ENCODE peak calls at places on chromosomes 12 and 14, in ten cellular contexts. Y is GM12865; I is AG04450; Z is CD8-positive, alpha-beta T cell; C is neural crest cell; X is OCI-LY7; J is fibroblast of mammary gland; E is PC-3; R is lower leg skin; P is AG09309. M is an unnamed sample.

GRCh38 chr12:989751-990278 is 1.2 kb upstream of the ERC1 start:
- DNase-seq in Y (no peak), I (no peak), Z (no peak), C (no peak), X (peak), J (peak), E (peak), R (no peak), P (peak), M (no peak)

GRCh38 chr14:50816419-50817047 is 14.4 kb downstream of the NIN start:
- DNase-seq in Y (no peak), I (no peak), Z (no peak), C (no peak), X (no peak), J (peak), E (no peak), R (no peak), P (no peak), M (no peak)

GRCh38 chr12:19915392-19916192 is 452.7 kb upstream of the PDE3A start:
- DNase-seq in Y (peak), I (no peak), Z (no peak), C (no peak), X (no peak), J (peak), E (peak), R (no peak), P (peak), M (no peak)

GRCh38 chr12:106747973-106748436 is 26.5 kb upstream of the RIC8B start:
- DNase-seq in Y (peak), I (no peak), Z (peak), C (no peak), X (no peak), J (no peak), E (no peak), R (no peak), P (no peak), M (no peak)

GRCh38 chr14:58362798-58363412 is 32.8 kb upstream of the TOMM20L start:
- DNase-seq in Y (peak), I (no peak), Z (no peak), C (no peak), X (peak), J (peak), E (peak), R (no peak), P (no peak), M (no peak)

GRCh38 chr12:122837306-122838265 is 2.3 kb downstream of the HIP1R start:
- DNase-seq in Y (no peak), I (no peak), Z (no peak), C (no peak), X (peak), J (no peak), E (peak), R (peak), P (no peak), M (no peak)

GRCh38 chr14:61570188-61570960 is 124.9 kb upstream of the HIF1A start:
- DNase-seq in Y (no peak), I (no peak), Z (no peak), C (no peak), X (no peak), J (peak), E (peak), R (no peak), P (no peak), M (no peak)

GRCh38 chr14:67514650-67515385 is 18.3 kb upstream of the PLEKHH1 start:
- DNase-seq in Y (peak), I (no peak), Z (peak), C (peak), X (peak), J (peak), E (peak), R (no peak), P (no peak), M (no peak)

GRCh38 chr14:69044965-69045555 is 66.0 kb upstream of the ACTN1 start:
- DNase-seq in Y (no peak), I (no peak), Z (no peak), C (no peak), X (no peak), J (peak), E (no peak), R (no peak), P (no peak), M (no peak)

GRCh38 chr12:25701290-25701689 is 148.2 kb upstream of the LMNTD1 start:
- DNase-seq in Y (no peak), I (no peak), Z (no peak), C (no peak), X (no peak), J (peak), E (peak), R (no peak), P (no peak), M (no peak)

GRCh38 chr12:119096429-119097202 is 82.1 kb upstream of the HSPB8 start:
- DNase-seq in Y (no peak), I (no peak), Z (no peak), C (no peak), X (no peak), J (no peak), E (no peak), R (no peak), P (no peak), M (no peak)

GRCh38 chr14:76154539-76155126 is 2.9 kb downstream of the GPATCH2L start:
- DNase-seq in Y (no peak), I (no peak), Z (no peak), C (no peak), X (no peak), J (peak), E (no peak), R (no peak), P (no peak), M (no peak)

GRCh38 chr12:109463776-109464175 is 13.3 kb downstream of the KCTD10 start:
- DNase-seq in Y (no peak), I (no peak), Z (no peak), C (no peak), X (no peak), J (peak), E (no peak), R (no peak), P (no peak), M (no peak)

GRCh38 chr12:94998322-94998721 is 5.2 kb downstream of the NDUFA12 start:
- DNase-seq in Y (no peak), I (no peak), Z (no peak), C (no peak), X (no peak), J (no peak), E (no peak), R (no peak), P (no peak), M (no peak)

GRCh38 chr12:79782197-79782890 is 91.6 kb upstream of the PAWR start:
- DNase-seq in Y (no peak), I (no peak), Z (no peak), C (no peak), X (no peak), J (peak), E (no peak), R (no peak), P (peak), M (no peak)

GRCh38 chr14:65853407-65853955 is 441.0 kb downstream of the FUT8 start:
- DNase-seq in Y (no peak), I (no peak), Z (no peak), C (no peak), X (no peak), J (no peak), E (no peak), R (no peak), P (no peak), M (no peak)

GRCh38 chr14:102930138-102930752 is 7.8 kb downstream of the AMN start:
- DNase-seq in Y (no peak), I (no peak), Z (no peak), C (peak), X (no peak), J (no peak), E (no peak), R (no peak), P (no peak), M (peak)

GRCh38 chr14:79680087-79680486 is 531.2 kb downstream of the DIO2 start:
- DNase-seq in Y (no peak), I (no peak), Z (no peak), C (no peak), X (no peak), J (no peak), E (no peak), R (no peak), P (no peak), M (no peak)

GRCh38 chr12:109968801-109969200 is 27.4 kb downstream of the GIT2 start:
- DNase-seq in Y (no peak), I (no peak), Z (no peak), C (no peak), X (no peak), J (no peak), E (peak), R (no peak), P (no peak), M (no peak)

GRCh38 chr14:62914025-62914424 is 131.2 kb downstream of the KCNH5 start:
- DNase-seq in Y (no peak), I (peak), Z (no peak), C (no peak), X (no peak), J (peak), E (no peak), R (no peak), P (no peak), M (no peak)

GRCh38 chr12:72276212-72276865 is 4.2 kb downstream of the TRHDE start:
- DNase-seq in Y (no peak), I (no peak), Z (no peak), C (no peak), X (no peak), J (no peak), E (peak), R (no peak), P (no peak), M (no peak)

GRCh38 chr14:41785696-41786095 is 179.0 kb downstream of the LRFN5 start:
- DNase-seq in Y (no peak), I (no peak), Z (no peak), C (no peak), X (no peak), J (peak), E (peak), R (no peak), P (no peak), M (no peak)

GRCh38 chr12:85016423-85016822 is 19.7 kb downstream of the TSPAN19 start:
- DNase-seq in Y (no peak), I (peak), Z (no peak), C (no peak), X (no peak), J (peak), E (peak), R (peak), P (peak), M (no peak)

GRCh38 chr14:56730468-56731145 is 79.7 kb downstream of the OTX2 start:
- DNase-seq in Y (no peak), I (no peak), Z (no peak), C (no peak), X (no peak), J (no peak), E (no peak), R (no peak), P (no peak), M (no peak)

GRCh38 chr14:72616294-72616693 is 277.6 kb downstream of the DPF3 start:
- DNase-seq in Y (no peak), I (peak), Z (no peak), C (no peak), X (no peak), J (peak), E (no peak), R (no peak), P (no peak), M (no peak)

GRCh38 chr14:105436891-105437722 is 17.5 kb downstream of the MTA1 start:
- DNase-seq in Y (no peak), I (no peak), Z (no peak), C (no peak), X (peak), J (no peak), E (no peak), R (no peak), P (no peak), M (no peak)

GRCh38 chr14:49526101-49526500 is 60.1 kb downstream of the RPS29 start:
- DNase-seq in Y (no peak), I (no peak), Z (no peak), C (no peak), X (no peak), J (no peak), E (no peak), R (no peak), P (no peak), M (no peak)

GRCh38 chr12:30761730-30762129 is 7.0 kb upstream of the CAPRIN2 start:
- DNase-seq in Y (no peak), I (no peak), Z (no peak), C (no peak), X (no peak), J (no peak), E (no peak), R (no peak), P (no peak), M (no peak)

GRCh38 chr12:19761465-19761864 is 322.2 kb downstream of the AEBP2 start:
- DNase-seq in Y (no peak), I (no peak), Z (no peak), C (no peak), X (no peak), J (no peak), E (no peak), R (no peak), P (no peak), M (no peak)

GRCh38 chr14:103702497-103703432 is 12.5 kb downstream of the XRCC3 start:
- DNase-seq in Y (no peak), I (no peak), Z (no peak), C (no peak), X (no peak), J (no peak), E (no peak), R (no peak), P (no peak), M (no peak)

GRCh38 chr14:72454388-72454787 is 439.5 kb downstream of the DPF3 start:
- DNase-seq in Y (no peak), I (no peak), Z (no peak), C (no peak), X (no peak), J (no peak), E (no peak), R (no peak), P (no peak), M (no peak)

GRCh38 chr12:94561943-94562411 is 88.4 kb downstream of the TMCC3 start:
- DNase-seq in Y (peak), I (no peak), Z (no peak), C (no peak), X (peak), J (no peak), E (peak), R (no peak), P (no peak), M (no peak)

GRCh38 chr14:81521356-81521755 is 12.3 kb downstream of the SEL1L start:
- DNase-seq in Y (no peak), I (no peak), Z (no peak), C (no peak), X (no peak), J (no peak), E (no peak), R (no peak), P (no peak), M (no peak)

GRCh38 chr12:98741615-98742265 is 96.7 kb downstream of the APAF1 start:
- DNase-seq in Y (no peak), I (no peak), Z (no peak), C (no peak), X (no peak), J (no peak), E (no peak), R (no peak), P (no peak), M (no peak)

GRCh38 chr14:89618309-89618708 is 201.3 kb upstream of the FOXN3 start:
- DNase-seq in Y (peak), I (no peak), Z (no peak), C (no peak), X (peak), J (peak), E (peak), R (no peak), P (no peak), M (no peak)

GRCh38 chr12:79911889-79912656 is 22.8 kb downstream of the PPP1R12A start:
- DNase-seq in Y (no peak), I (no peak), Z (no peak), C (no peak), X (no peak), J (peak), E (peak), R (no peak), P (no peak), M (no peak)

GRCh38 chr14:67385120-67385519 is 25.0 kb downstream of the EIF2S1 start:
- DNase-seq in Y (no peak), I (no peak), Z (no peak), C (no peak), X (no peak), J (no peak), E (peak), R (no peak), P (no peak), M (no peak)

GRCh38 chr12:52419656-52420055 is 13.5 kb upstream of the KRT82 start:
- DNase-seq in Y (no peak), I (no peak), Z (no peak), C (no peak), X (no peak), J (peak), E (no peak), R (no peak), P (no peak), M (no peak)

GRCh38 chr14:96586921-96587822 is 85.0 kb downstream of the PAPOLA start:
- DNase-seq in Y (no peak), I (no peak), Z (no peak), C (no peak), X (no peak), J (no peak), E (no peak), R (no peak), P (no peak), M (no peak)

GRCh38 chr12:100651694-100652093 is 78.2 kb downstream of the GAS2L3 start:
- DNase-seq in Y (no peak), I (no peak), Z (no peak), C (no peak), X (no peak), J (no peak), E (no peak), R (no peak), P (no peak), M (no peak)
- TF ChIP-seq CTCF in Y (no peak), I (no peak), Z (no peak), C (no peak), X (no peak), J (no peak), E (no peak), R (no peak), P (no peak), M (no peak)

DNA sequence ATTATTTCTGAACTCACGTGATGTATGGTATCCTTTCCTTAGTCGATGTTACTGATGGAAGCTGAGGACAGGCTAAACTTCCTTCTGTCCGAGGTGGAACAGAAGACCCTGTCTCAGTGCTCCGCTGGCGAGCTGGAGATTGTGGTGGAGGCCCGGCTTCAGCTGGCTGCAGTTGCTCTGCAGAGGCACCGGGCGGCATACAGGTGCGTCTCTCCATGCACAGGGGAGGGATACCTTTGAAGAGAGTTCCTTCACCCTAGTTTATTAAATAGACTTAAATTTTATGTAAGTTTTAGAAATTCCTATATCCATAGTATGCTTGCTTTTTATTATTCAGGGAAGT is 186.7 kb upstream of the NEDD1 start:
- DNase-seq in Y (peak), I (no peak), Z (no peak), C (no peak), X (peak), J (peak), E (peak), R (no peak), P (no peak), M (no peak)
- TF ChIP-seq CTCF in Y (peak), I (peak), Z (peak), C (peak), X (peak), J (no peak), E (peak), R (no peak), P (peak), M (peak)

GRCh38 chr12:75961878-75962277 is 69.7 kb downstream of the PHLDA1 start:
- DNase-seq in Y (no peak), I (no peak), Z (no peak), C (no peak), X (no peak), J (no peak), E (no peak), R (no peak), P (no peak), M (no peak)
- TF ChIP-seq CTCF in Y (no peak), I (no peak), Z (no peak), C (no peak), X (no peak), J (no peak), E (no peak), R (no peak), P (no peak), M (no peak)

DNA sequence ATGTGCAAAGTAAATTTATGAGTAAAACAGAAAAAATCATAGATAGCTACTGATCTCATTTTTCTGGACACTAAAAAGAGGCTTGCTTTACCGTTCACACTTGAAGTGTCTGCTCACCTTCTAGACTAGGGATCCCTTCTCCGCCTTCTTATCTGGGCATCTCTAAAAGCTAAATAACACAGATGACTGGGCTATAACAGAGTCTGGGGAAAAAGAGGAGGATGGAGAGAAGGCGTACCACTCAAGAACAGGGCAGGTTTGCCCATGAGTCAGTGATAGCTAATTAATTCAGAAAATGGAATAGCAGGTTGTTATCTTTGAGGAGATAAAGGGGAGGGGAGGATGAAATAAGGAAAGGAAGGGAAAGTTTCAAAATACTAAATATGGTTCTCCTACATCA is 185.3 kb downstream of the MED13L start:
- DNase-seq in Y (no peak), I (no peak), Z (no peak), C (no peak), X (no peak), J (no peak), E (no peak), R (no peak), P (no peak), M (no peak)
- TF ChIP-seq CTCF in Y (no peak), I (no peak), Z (no peak), C (no peak), X (no peak), J (no peak), E (no peak), R (no peak), P (no peak), M (no peak)

DNA sequence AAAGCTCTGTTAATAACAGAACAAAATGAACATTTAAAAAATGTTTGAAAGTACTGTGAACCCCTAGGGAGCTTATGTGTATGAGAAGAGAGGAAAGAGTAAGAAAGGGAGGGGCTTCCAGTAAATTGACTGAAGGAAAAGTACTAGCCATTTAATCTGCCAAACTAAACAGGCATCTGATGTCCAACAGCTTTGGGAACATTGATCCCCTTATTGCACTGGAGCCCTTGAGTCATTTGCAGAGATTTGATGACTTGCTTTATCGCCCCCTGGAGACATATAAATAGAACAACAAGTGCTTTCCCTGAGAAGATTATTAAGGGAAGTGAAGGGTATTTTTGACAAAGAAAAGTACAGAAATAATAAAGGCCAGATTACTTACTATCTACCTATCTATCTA is 319.3 kb upstream of the NOVA1 start:
- DNase-seq in Y (no peak), I (no peak), Z (no peak), C (no peak), X (peak), J (peak), E (peak), R (peak), P (no peak), M (no peak)
- TF ChIP-seq CTCF in Y (no peak), I (no peak), Z (no peak), C (peak), X (peak), J (peak), E (peak), R (no peak), P (no peak), M (peak)

DNA sequence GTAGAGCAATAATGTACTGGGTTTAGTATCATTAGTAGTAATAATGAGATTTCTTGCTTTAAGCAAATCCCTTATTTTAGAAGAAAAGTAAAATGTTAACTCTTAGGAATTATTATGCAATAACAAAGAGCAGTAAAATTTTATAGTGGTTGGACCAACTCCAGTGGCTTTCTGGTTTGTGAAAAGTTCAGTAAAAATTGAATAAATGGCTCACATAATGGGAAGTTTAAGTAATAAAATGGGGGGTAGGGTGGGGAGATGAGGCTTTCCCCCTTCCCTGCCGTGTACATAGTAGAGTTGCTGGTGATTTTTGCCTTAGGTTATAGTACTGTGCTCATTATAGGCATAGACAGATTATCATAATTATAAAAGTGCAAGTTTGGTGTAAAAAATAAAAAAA is 250.6 kb upstream of the ATP2B1 start:
- DNase-seq in Y (no peak), I (no peak), Z (no peak), C (no peak), X (no peak), J (no peak), E (peak), R (no peak), P (peak), M (no peak)
- TF ChIP-seq CTCF in Y (no peak), I (no peak), Z (no peak), C (no peak), X (no peak), J (no peak), E (no peak), R (no peak), P (no peak), M (no peak)